ENCODE peak calls at places on chromosomes 2 and 18, in nine cellular contexts. One of them, this sample, is unnamed. For H3K4me1, the result is how much of the 10 kb centered on the place peaks cover.

GRCh38 chr2:103738626-103739025 is 976.8 kb downstream of the TMEM182 start:
- DNase-seq in SK-N-SH: no peak
- DNase-seq in MM.1S: no peak
- DNase-seq in GM23248: no peak
- DNase-seq in hepatocyte: no peak
- DNase-seq in GM23338: no peak
- DNase-seq in HCT116: no peak
- DNase-seq in neural progenitor cell: no peak
- DNase-seq in PC-3: no peak
- DNase-seq in this sample: no peak

GRCh38 chr2:1486670-1487069 is 73.4 kb downstream of the TPO start:
- DNase-seq in hepatocyte: no peak
- DNase-seq in GM23338: no peak
- DNase-seq in SK-N-SH: no peak
- DNase-seq in GM23248: no peak
- DNase-seq in HCT116: no peak
- DNase-seq in MM.1S: no peak
- DNase-seq in PC-3: no peak
- DNase-seq in neural progenitor cell: no peak
- DNase-seq in this sample: no peak

GRCh38 chr2:53970095-53970897 is 497 bp downstream of the PSME4 start:
- DNase-seq in MM.1S: peak
- DNase-seq in SK-N-SH: peak
- DNase-seq in HCT116: no peak
- DNase-seq in hepatocyte: peak
- DNase-seq in PC-3: peak
- DNase-seq in neural progenitor cell: peak
- DNase-seq in GM23338: peak
- DNase-seq in GM23248: peak
- DNase-seq in this sample: peak

GRCh38 chr2:172012688-172013358 is 13.1 kb downstream of the METAP1D start:
- DNase-seq in MM.1S: no peak
- DNase-seq in GM23248: no peak
- DNase-seq in PC-3: no peak
- DNase-seq in hepatocyte: no peak
- DNase-seq in SK-N-SH: no peak
- DNase-seq in GM23338: peak
- DNase-seq in neural progenitor cell: peak
- DNase-seq in HCT116: no peak
- DNase-seq in this sample: no peak

GRCh38 chr2:26706093-26706492 is 13.6 kb downstream of the KCNK3 start:
- DNase-seq in MM.1S: no peak
- DNase-seq in GM23248: no peak
- DNase-seq in GM23338: no peak
- DNase-seq in SK-N-SH: no peak
- DNase-seq in hepatocyte: no peak
- DNase-seq in HCT116: no peak
- DNase-seq in neural progenitor cell: no peak
- DNase-seq in PC-3: no peak
- DNase-seq in this sample: no peak

GRCh38 chr18:45723921-45724320 is at the start of gene SLC14A1:
- DNase-seq in MM.1S: no peak
- DNase-seq in GM23338: no peak
- DNase-seq in HCT116: no peak
- DNase-seq in neural progenitor cell: no peak
- DNase-seq in hepatocyte: no peak
- DNase-seq in GM23248: no peak
- DNase-seq in SK-N-SH: no peak
- DNase-seq in PC-3: no peak
- DNase-seq in this sample: no peak

GRCh38 chr2:15993666-15994065 is 53.3 kb downstream of the MYCN start:
- DNase-seq in HCT116: no peak
- DNase-seq in SK-N-SH: no peak
- DNase-seq in MM.1S: no peak
- DNase-seq in PC-3: no peak
- DNase-seq in neural progenitor cell: no peak
- DNase-seq in GM23248: no peak
- DNase-seq in GM23338: no peak
- DNase-seq in hepatocyte: no peak
- DNase-seq in this sample: no peak

GRCh38 chr2:170005702-170006101 is 172.2 kb upstream of the MYO3B start:
- DNase-seq in SK-N-SH: no peak
- DNase-seq in GM23338: peak
- DNase-seq in HCT116: no peak
- DNase-seq in MM.1S: no peak
- DNase-seq in PC-3: no peak
- DNase-seq in hepatocyte: no peak
- DNase-seq in neural progenitor cell: peak
- DNase-seq in GM23248: no peak
- DNase-seq in this sample: no peak

GRCh38 chr2:224954980-224955379 is 87.3 kb downstream of the DOCK10 start:
- DNase-seq in GM23248: no peak
- DNase-seq in GM23338: no peak
- DNase-seq in SK-N-SH: no peak
- DNase-seq in MM.1S: no peak
- DNase-seq in HCT116: no peak
- DNase-seq in PC-3: no peak
- DNase-seq in neural progenitor cell: no peak
- DNase-seq in hepatocyte: no peak
- DNase-seq in this sample: no peak

GRCh38 chr2:224958873-224959272 is 83.4 kb downstream of the DOCK10 start:
- DNase-seq in SK-N-SH: no peak
- DNase-seq in neural progenitor cell: no peak
- DNase-seq in MM.1S: no peak
- DNase-seq in GM23248: no peak
- DNase-seq in HCT116: no peak
- DNase-seq in PC-3: no peak
- DNase-seq in hepatocyte: no peak
- DNase-seq in GM23338: no peak
- DNase-seq in this sample: no peak

GRCh38 chr2:224957540-224958465 is 84.5 kb downstream of the DOCK10 start:
- DNase-seq in neural progenitor cell: no peak
- DNase-seq in hepatocyte: no peak
- DNase-seq in GM23338: no peak
- DNase-seq in MM.1S: peak
- DNase-seq in HCT116: no peak
- DNase-seq in SK-N-SH: no peak
- DNase-seq in PC-3: no peak
- DNase-seq in GM23248: peak
- DNase-seq in this sample: peak

GRCh38 chr2:224958466-224958857 is 83.8 kb downstream of the DOCK10 start:
- DNase-seq in PC-3: no peak
- DNase-seq in neural progenitor cell: peak
- DNase-seq in hepatocyte: peak
- DNase-seq in MM.1S: no peak
- DNase-seq in SK-N-SH: no peak
- DNase-seq in GM23248: peak
- DNase-seq in GM23338: no peak
- DNase-seq in HCT116: no peak
- DNase-seq in this sample: no peak

DNA sequence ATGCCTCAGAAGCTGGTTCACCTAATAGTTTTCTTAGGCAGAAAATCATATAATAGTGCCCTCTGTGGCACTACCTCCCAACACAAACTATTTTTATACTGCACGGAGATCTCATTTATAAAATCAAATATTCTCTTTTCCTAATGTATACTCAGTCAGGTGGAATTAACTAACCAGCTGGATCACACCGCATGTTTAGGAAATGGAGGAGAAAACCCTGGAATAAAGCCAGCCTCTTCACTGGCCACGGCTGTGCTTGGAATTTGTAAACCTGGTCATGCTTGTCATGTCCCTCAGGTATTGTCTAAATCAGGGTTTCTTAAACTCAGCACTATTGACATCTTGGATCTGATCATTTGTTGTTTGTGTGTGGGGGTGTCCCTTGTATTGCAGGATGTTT is 85.6 kb downstream of the DOCK10 start:
- DNase-seq in GM23248: no peak
- DNase-seq in MM.1S: no peak
- DNase-seq in neural progenitor cell: no peak
- DNase-seq in GM23338: no peak
- DNase-seq in HCT116: no peak
- DNase-seq in hepatocyte: no peak
- DNase-seq in SK-N-SH: no peak
- DNase-seq in PC-3: no peak
- DNase-seq in this sample: no peak
- H3K4me1 ChIP-seq in GM23248: under half
- H3K4me1 ChIP-seq in MM.1S: under half
- H3K4me1 ChIP-seq in neural progenitor cell: under half
- H3K4me1 ChIP-seq in GM23338: under half
- H3K4me1 ChIP-seq in HCT116: under half
- H3K4me1 ChIP-seq in hepatocyte: under half
- H3K4me1 ChIP-seq in SK-N-SH: under half
- H3K4me1 ChIP-seq in PC-3: under half
- H3K4me1 ChIP-seq in this sample: half or more

DNA sequence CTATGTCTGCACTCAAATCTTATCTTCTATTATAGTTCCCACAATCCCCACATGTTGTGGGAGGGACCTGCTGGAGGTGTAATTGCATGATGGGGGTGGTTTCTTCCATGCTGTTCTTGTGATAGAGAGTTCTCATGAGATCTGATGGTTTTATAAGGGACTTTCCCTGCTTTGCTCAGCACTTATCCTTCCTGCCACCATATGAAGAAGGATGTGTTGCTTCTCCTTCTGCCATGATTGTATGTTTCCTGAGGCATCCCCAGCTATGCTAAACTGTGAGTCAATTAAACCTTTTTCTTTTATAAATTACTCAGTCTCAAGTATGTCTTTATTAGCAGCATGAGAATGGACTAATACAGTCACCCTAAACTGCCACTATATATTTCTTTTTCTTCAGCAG is 79.1 kb downstream of the SH3YL1 start:
- DNase-seq in hepatocyte: no peak
- DNase-seq in SK-N-SH: no peak
- DNase-seq in GM23248: no peak
- DNase-seq in neural progenitor cell: no peak
- DNase-seq in MM.1S: no peak
- DNase-seq in HCT116: no peak
- DNase-seq in PC-3: no peak
- DNase-seq in GM23338: no peak
- DNase-seq in this sample: no peak
- H3K27ac ChIP-seq in hepatocyte: no peak
- H3K27ac ChIP-seq in SK-N-SH: no peak
- H3K27ac ChIP-seq in GM23248: no peak
- H3K27ac ChIP-seq in neural progenitor cell: no peak
- H3K27ac ChIP-seq in MM.1S: no peak
- H3K27ac ChIP-seq in HCT116: no peak
- H3K27ac ChIP-seq in PC-3: no peak
- H3K27ac ChIP-seq in GM23338: no peak
- H3K27ac ChIP-seq in this sample: no peak

GRCh38 chr2:12805032-12805431 is 88.3 kb downstream of the TRIB2 start:
- DNase-seq in GM23338: no peak
- DNase-seq in HCT116: no peak
- DNase-seq in neural progenitor cell: no peak
- DNase-seq in SK-N-SH: no peak
- DNase-seq in MM.1S: no peak
- DNase-seq in PC-3: no peak
- DNase-seq in hepatocyte: no peak
- DNase-seq in GM23248: no peak
- DNase-seq in this sample: no peak

GRCh38 chr2:12811916-12812315 is 95.2 kb downstream of the TRIB2 start:
- DNase-seq in neural progenitor cell: no peak
- DNase-seq in GM23338: no peak
- DNase-seq in SK-N-SH: no peak
- DNase-seq in GM23248: no peak
- DNase-seq in PC-3: no peak
- DNase-seq in HCT116: no peak
- DNase-seq in hepatocyte: no peak
- DNase-seq in MM.1S: no peak
- DNase-seq in this sample: no peak

GRCh38 chr2:12809526-12809925 is 92.8 kb downstream of the TRIB2 start:
- DNase-seq in neural progenitor cell: no peak
- DNase-seq in HCT116: no peak
- DNase-seq in hepatocyte: no peak
- DNase-seq in GM23248: no peak
- DNase-seq in SK-N-SH: no peak
- DNase-seq in PC-3: no peak
- DNase-seq in GM23338: no peak
- DNase-seq in MM.1S: no peak
- DNase-seq in this sample: no peak

GRCh38 chr2:12806535-12806934 is 89.8 kb downstream of the TRIB2 start:
- DNase-seq in neural progenitor cell: no peak
- DNase-seq in hepatocyte: no peak
- DNase-seq in MM.1S: no peak
- DNase-seq in GM23338: no peak
- DNase-seq in SK-N-SH: no peak
- DNase-seq in PC-3: no peak
- DNase-seq in HCT116: no peak
- DNase-seq in GM23248: no peak
- DNase-seq in this sample: no peak

GRCh38 chr2:12807907-12808810 is 91.4 kb downstream of the TRIB2 start:
- DNase-seq in HCT116: no peak
- DNase-seq in GM23338: no peak
- DNase-seq in neural progenitor cell: no peak
- DNase-seq in GM23248: peak
- DNase-seq in SK-N-SH: no peak
- DNase-seq in PC-3: no peak
- DNase-seq in hepatocyte: no peak
- DNase-seq in MM.1S: no peak
- DNase-seq in this sample: no peak
- TF ChIP-seq EZH2phosphoT487 in HCT116: no peak
- TF ChIP-seq EZH2phosphoT487 in GM23338: no peak
- TF ChIP-seq EZH2phosphoT487 in neural progenitor cell: no peak
- TF ChIP-seq EZH2phosphoT487 in GM23248: no peak
- TF ChIP-seq EZH2phosphoT487 in SK-N-SH: no peak
- TF ChIP-seq EZH2phosphoT487 in PC-3: no peak
- TF ChIP-seq EZH2phosphoT487 in hepatocyte: no peak
- TF ChIP-seq EZH2phosphoT487 in MM.1S: no peak
- TF ChIP-seq EZH2phosphoT487 in this sample: no peak

GRCh38 chr2:164721425-164721824 is 100.1 kb upstream of the GRB14 start:
- DNase-seq in HCT116: no peak
- DNase-seq in MM.1S: no peak
- DNase-seq in neural progenitor cell: no peak
- DNase-seq in hepatocyte: no peak
- DNase-seq in PC-3: no peak
- DNase-seq in GM23248: no peak
- DNase-seq in GM23338: no peak
- DNase-seq in SK-N-SH: no peak
- DNase-seq in this sample: no peak
- H3K4me1 ChIP-seq in HCT116: under half
- H3K4me1 ChIP-seq in MM.1S: under half
- H3K4me1 ChIP-seq in neural progenitor cell: under half
- H3K4me1 ChIP-seq in hepatocyte: under half
- H3K4me1 ChIP-seq in PC-3: under half
- H3K4me1 ChIP-seq in GM23248: under half
- H3K4me1 ChIP-seq in GM23338: under half
- H3K4me1 ChIP-seq in SK-N-SH: under half
- H3K4me1 ChIP-seq in this sample: under half

DNA sequence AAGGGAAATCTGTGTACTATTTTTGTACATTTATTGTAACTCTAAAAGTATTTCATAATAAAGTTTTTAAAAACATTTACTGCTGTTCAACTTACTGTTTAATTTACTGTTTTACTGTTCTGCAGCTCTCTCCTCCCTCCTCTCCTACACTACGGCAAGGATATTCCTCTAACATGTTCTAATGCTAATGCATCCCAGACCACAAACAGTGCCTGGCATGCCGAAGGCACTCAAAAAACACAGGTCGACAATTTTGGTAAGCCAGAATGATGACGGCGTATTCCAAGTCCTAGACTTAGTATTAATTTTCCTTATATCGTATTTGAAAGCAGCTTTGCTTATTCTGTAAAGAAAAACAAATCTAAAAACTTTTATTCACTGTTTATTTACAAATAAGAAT is 13.3 kb downstream of the MGAT4A start:
- DNase-seq in hepatocyte: no peak
- DNase-seq in SK-N-SH: no peak
- DNase-seq in HCT116: no peak
- DNase-seq in GM23338: no peak
- DNase-seq in GM23248: no peak
- DNase-seq in PC-3: no peak
- DNase-seq in neural progenitor cell: no peak
- DNase-seq in MM.1S: no peak
- DNase-seq in this sample: no peak
- H3K27ac ChIP-seq in hepatocyte: no peak
- H3K27ac ChIP-seq in SK-N-SH: no peak
- H3K27ac ChIP-seq in HCT116: no peak
- H3K27ac ChIP-seq in GM23338: no peak
- H3K27ac ChIP-seq in GM23248: no peak
- H3K27ac ChIP-seq in PC-3: no peak
- H3K27ac ChIP-seq in neural progenitor cell: no peak
- H3K27ac ChIP-seq in MM.1S: no peak
- H3K27ac ChIP-seq in this sample: no peak